ENCODE peak calls at places on chromosomes 4 and X, in ten cellular contexts. O is amygdala; Q is nephron progenitor cell; I is D341Med; U is C1 segment of cervical spinal cord; N is stimulated activated CD4-positive, alpha-beta T cell treated with anti-CD3 and anti-CD28 coated beads, TNF-alpha, amount 100 ng/mL, for 48 hours; X is HT-29; F is progenitor cell of endocrine pancreas; V is AG10803; J is foreskin fibroblast. G is an unnamed sample.

GRCh38 chr4:71294301-71294700 is 44.5 kb upstream of the SLC4A4 start:
- DNase-seq in U (no peak), I (no peak), V (peak; percentile 29), O (no peak), N (no peak), F (no peak), J (no peak), Q (no peak), X (no peak), G (no peak)

GRCh38 chr4:25223770-25224375 is 10.0 kb upstream of the PI4K2B start:
- DNase-seq in N (no peak), I (no peak), J (peak; percentile 10), Q (peak; percentile 38), F (no peak), O (no peak), X (peak; percentile 50), U (no peak), V (peak; percentile 16), G (peak; percentile 44)

GRCh38 chr4:154421618-154422017 is 70.0 kb downstream of the DCHS2 start:
- DNase-seq in Q (no peak), X (no peak), V (no peak), U (no peak), F (no peak), O (no peak), I (no peak), N (no peak), J (no peak), G (no peak)

GRCh38 chrX:147890766-147891165 is 21.0 kb upstream of the FMR1 start:
- DNase-seq in Q (no peak), J (no peak), O (no peak), N (no peak), I (no peak), F (no peak), V (no peak), U (no peak), X (no peak), G (no peak)

GRCh38 chr4:19496752-19497151 is 755.0 kb upstream of the SLIT2 start:
- DNase-seq in X (no peak), F (no peak), U (no peak), V (no peak), O (no peak), Q (no peak), I (no peak), J (no peak), N (no peak), G (no peak)

GRCh38 chr4:15717126-15717525 is 14.3 kb downstream of the BST1 start:
- DNase-seq in F (no peak), Q (no peak), O (no peak), X (no peak), I (no peak), V (peak; percentile 73), J (peak; percentile 24), N (no peak), U (no peak), G (no peak)

GRCh38 chr4:40190880-40191815 is 5.7 kb upstream of the RHOH start:
- DNase-seq in Q (no peak), O (no peak), I (no peak), U (no peak), J (no peak), N (no peak), X (peak; percentile 71), F (no peak), V (no peak), G (no peak)

GRCh38 chrX:39941332-39941920 is 156.3 kb downstream of the BCOR start:
- DNase-seq in Q (no peak), X (no peak), F (no peak), V (no peak), O (no peak), I (no peak), J (no peak), N (no peak), U (no peak), G (peak; percentile 11)

GRCh38 chr4:137124278-137124932 is 407.9 kb downstream of the PCDH18 start:
- DNase-seq in X (peak; percentile 22), U (no peak), I (peak; percentile 48), J (peak; percentile 71), Q (no peak), N (no peak), V (peak; percentile 82), F (no peak), O (no peak), G (peak; percentile 61)

GRCh38 chrX:124113799-124114600 is 152.5 kb downstream of the STAG2 start:
- DNase-seq in J (no peak), X (no peak), V (no peak), F (no peak), I (no peak), N (no peak), U (no peak), O (no peak), Q (no peak), G (peak; percentile 14)

GRCh38 chrX:47817421-47817820 is 19.3 kb upstream of the ZNF81 start:
- DNase-seq in F (no peak), Q (no peak), J (no peak), X (no peak), U (no peak), N (no peak), V (no peak), O (no peak), I (no peak), G (no peak)

GRCh38 chr4:48546336-48546735 is 56.3 kb downstream of the ZAR1 start:
- DNase-seq in J (peak; percentile 20), U (no peak), X (peak; percentile 44), V (peak; percentile 52), N (no peak), F (no peak), Q (peak; percentile 35), I (peak; percentile 35), O (no peak), G (peak; percentile 51)

GRCh38 chr4:7635435-7635834 is 200.7 kb upstream of the PSAPL1 start:
- DNase-seq in U (no peak), X (no peak), F (no peak), N (no peak), I (no peak), Q (no peak), O (no peak), J (no peak), V (no peak), G (no peak)

GRCh38 chrX:110412971-110413726 is 54.5 kb downstream of the RTL9 start:
- DNase-seq in I (peak; percentile 82), X (peak; percentile 69), J (no peak), F (peak; percentile 76), N (peak; percentile 67), O (peak; percentile 26), Q (peak; percentile 89), U (no peak), V (no peak), G (peak; percentile 84)

GRCh38 chr4:77861500-77861899 is 1.1 kb upstream of the MRPL1 start:
- DNase-seq in Q (no peak), X (no peak), V (no peak), J (peak; percentile 10), N (no peak), U (no peak), I (no peak), O (no peak), F (no peak), G (no peak)

GRCh38 chr4:122815248-122815647 is 11.4 kb upstream of the FGF2 start:
- DNase-seq in O (no peak), V (no peak), Q (no peak), N (no peak), I (no peak), U (no peak), F (no peak), X (no peak), J (no peak), G (no peak)

GRCh38 chrX:24357101-24357500 is 3.3 kb upstream of the SUPT20HL1 start:
- DNase-seq in X (no peak), Q (no peak), J (peak; percentile 37), N (no peak), I (no peak), U (no peak), F (no peak), V (no peak), O (no peak), G (no peak)

GRCh38 chrX:42603016-42603415 is 174.9 kb downstream of the PPP1R2C start:
- DNase-seq in Q (no peak), J (no peak), N (no peak), U (no peak), V (no peak), F (no peak), O (no peak), X (no peak), I (no peak), G (no peak)

GRCh38 chr4:68338625-68339024 is 11.3 kb downstream of the YTHDC1 start:
- DNase-seq in O (no peak), N (no peak), J (no peak), F (no peak), X (no peak), Q (no peak), I (no peak), U (no peak), V (no peak), G (no peak)

GRCh38 chrX:91435465-91435864 is 826 bp downstream of the PABPC5 start:
- DNase-seq in N (no peak), Q (peak; percentile 6), O (no peak), F (no peak), U (no peak), J (no peak), V (peak; percentile 7), X (no peak), I (no peak), G (peak; percentile 8)

GRCh38 chr4:73870260-73870659 is 1.1 kb downstream of the CXCL1 start:
- DNase-seq in X (peak; percentile 69), U (no peak), Q (no peak), F (no peak), J (no peak), I (no peak), N (no peak), O (no peak), V (no peak), G (no peak)

GRCh38 chrX:47179221-47179927 is 14.3 kb upstream of the UBA1 start:
- DNase-seq in J (peak; percentile 41), F (no peak), X (no peak), Q (no peak), O (peak; percentile 20), V (peak; percentile 60), N (no peak), U (no peak), I (no peak), G (no peak)

GRCh38 chr4:54614094-54614493 is 43.7 kb upstream of the KIT start:
- DNase-seq in X (no peak), Q (no peak), U (no peak), J (no peak), O (no peak), V (no peak), I (no peak), F (no peak), N (no peak), G (no peak)

GRCh38 chr4:125112536-125112935 is 202.2 kb upstream of the FAT4 start:
- DNase-seq in I (no peak), V (no peak), F (no peak), O (no peak), U (no peak), Q (no peak), X (no peak), N (no peak), J (no peak), G (no peak)

GRCh38 chr4:56434599-56435000 is 815 bp downstream of the PPAT start:
- DNase-seq in U (no peak), O (no peak), V (peak; percentile 49), I (no peak), J (peak; percentile 45), N (no peak), X (peak; percentile 86), F (no peak), Q (no peak), G (peak; percentile 76)

GRCh38 chr4:184348311-184349233 is 125.8 kb downstream of the IRF2 start:
- DNase-seq in Q (no peak), I (no peak), V (no peak), J (no peak), O (no peak), X (peak; percentile 19), F (no peak), U (no peak), N (no peak), G (no peak)

GRCh38 chr4:10673817-10674369 is 10.7 kb downstream of the CLNK start:
- DNase-seq in J (no peak), X (no peak), Q (no peak), U (no peak), O (no peak), I (no peak), F (no peak), N (no peak), V (no peak), G (no peak)

GRCh38 chrX:45070116-45071007 is 130.3 kb downstream of the DIPK2B start:
- DNase-seq in F (no peak), J (peak; percentile 9), Q (peak; percentile 4), O (no peak), N (no peak), U (no peak), X (peak; percentile 64), I (peak; percentile 20), V (peak; percentile 56), G (peak; percentile 27)